ENCODE peak calls at places on chromosomes 3 and 15, in four cellular contexts. One of them, this sample, is unnamed.

GRCh38 chr15:45088801-45089711 is 24.9 kb downstream of the DUOX2 start:
- DNase-seq in K562: no peak
- DNase-seq in HepG2: peak
- DNase-seq in H1: no peak
- DNase-seq in this sample: no peak

GRCh38 chr3:114274929-114275328 is 18.9 kb upstream of the TIGIT start:
- DNase-seq in K562: no peak
- DNase-seq in HepG2: no peak
- DNase-seq in H1: no peak
- DNase-seq in this sample: no peak

GRCh38 chr3:104564045-104564643 is 802.6 kb upstream of the ALCAM start:
- DNase-seq in K562: peak
- DNase-seq in HepG2: peak
- DNase-seq in H1: no peak
- DNase-seq in this sample: peak

GRCh38 chr3:143956858-143957257 is 14.8 kb upstream of the DIPK2A start:
- DNase-seq in K562: no peak
- DNase-seq in HepG2: no peak
- DNase-seq in H1: no peak
- DNase-seq in this sample: no peak

GRCh38 chr3:72655758-72656157 is 192.5 kb downstream of the SHQ1 start:
- DNase-seq in K562: peak
- DNase-seq in HepG2: no peak
- DNase-seq in H1: peak
- DNase-seq in this sample: no peak

GRCh38 chr3:111861396-111861795 is 2.3 kb downstream of the PHLDB2 start:
- DNase-seq in K562: no peak
- DNase-seq in HepG2: no peak
- DNase-seq in H1: no peak
- DNase-seq in this sample: no peak

GRCh38 chr3:70726966-70727365 is 414.5 kb upstream of the MDFIC2 start:
- DNase-seq in K562: no peak
- DNase-seq in HepG2: no peak
- DNase-seq in H1: no peak
- DNase-seq in this sample: no peak

GRCh38 chr3:151330899-151331298 is 1.6 kb upstream of the P2RY13 start:
- DNase-seq in K562: no peak
- DNase-seq in HepG2: no peak
- DNase-seq in H1: no peak
- DNase-seq in this sample: no peak

GRCh38 chr15:33194704-33195261 is at the start of gene FMN1:
- DNase-seq in K562: peak
- DNase-seq in HepG2: no peak
- DNase-seq in H1: peak
- DNase-seq in this sample: peak

GRCh38 chr3:50204804-50205718 is at the start of gene SLC38A3:
- DNase-seq in K562: peak
- DNase-seq in HepG2: no peak
- DNase-seq in H1: no peak
- DNase-seq in this sample: no peak

DNA sequence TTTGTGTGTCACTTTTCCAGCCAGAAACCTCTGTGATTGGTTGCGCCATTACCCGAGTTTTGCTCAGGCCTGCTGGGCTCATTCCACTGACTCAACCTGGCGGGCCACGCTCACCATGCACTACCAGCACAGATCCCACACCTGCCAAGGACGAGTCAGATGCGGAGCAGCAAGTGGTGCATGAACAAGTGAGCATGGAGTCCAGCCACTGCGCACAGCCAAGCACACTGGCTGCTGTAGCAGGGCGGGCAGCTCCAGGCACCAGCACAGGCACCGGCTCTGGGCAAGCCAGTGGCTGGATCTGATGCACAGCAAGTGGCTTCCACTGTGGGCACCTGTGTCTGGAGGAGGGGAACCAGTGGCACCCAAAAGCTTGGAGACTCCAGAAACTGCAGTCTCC is 110.4 kb downstream of the CBLB start:
- DNase-seq in K562: no peak
- DNase-seq in HepG2: no peak
- DNase-seq in H1: no peak
- DNase-seq in this sample: no peak
- TF ChIP-seq KDM1A in K562: no peak
- TF ChIP-seq KDM1A in HepG2: no peak
- TF ChIP-seq KDM1A in H1: no peak
- TF ChIP-seq KDM1A in this sample: no peak

DNA sequence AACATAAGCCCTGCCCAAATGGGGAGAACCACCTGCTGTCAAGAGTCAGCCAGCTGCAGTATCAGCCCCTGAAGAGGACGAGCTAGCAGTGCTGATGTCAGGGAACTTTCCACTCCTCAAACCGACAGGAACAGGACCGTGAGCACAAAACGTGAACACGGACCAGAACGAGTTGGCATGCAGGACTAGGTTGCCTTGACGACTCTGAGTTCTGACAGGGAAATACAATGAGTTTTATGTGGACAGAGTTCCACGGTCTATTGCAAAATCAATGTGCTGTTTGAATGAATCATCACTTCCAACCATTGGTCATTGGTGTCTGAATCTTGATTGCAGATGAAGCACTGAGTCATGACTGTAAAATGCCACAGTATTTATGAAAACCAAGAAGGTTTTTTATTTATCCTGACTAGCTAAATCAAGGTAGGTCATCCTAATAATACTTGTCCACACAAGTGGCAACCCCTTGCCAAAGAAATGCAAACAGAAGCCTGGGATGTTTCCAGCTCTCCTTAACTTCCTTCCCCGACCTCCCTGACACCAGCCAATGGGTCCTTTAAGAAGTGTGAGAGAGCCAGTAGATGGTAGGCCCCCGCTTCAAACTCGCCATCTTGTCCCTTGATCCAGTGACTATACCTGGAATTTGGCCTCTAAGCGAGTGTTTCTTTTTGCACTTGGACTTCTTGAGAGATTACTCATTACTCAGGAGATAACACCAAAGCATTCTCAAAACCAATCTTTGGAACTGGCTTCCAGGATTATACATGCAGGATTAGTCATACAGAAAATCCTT is 119.6 kb downstream of the ASB7 start:
- DNase-seq in K562: no peak
- DNase-seq in HepG2: peak
- DNase-seq in H1: no peak
- DNase-seq in this sample: peak
- TF ChIP-seq RNF2 in K562: no peak
- TF ChIP-seq RNF2 in HepG2: no peak
- TF ChIP-seq RNF2 in H1: no peak
- TF ChIP-seq RNF2 in this sample: no peak

GRCh38 chr3:186932281-186933181 is 2.2 kb downstream of the ST6GAL1 start:
- DNase-seq in K562: peak
- DNase-seq in HepG2: no peak
- DNase-seq in H1: no peak
- DNase-seq in this sample: no peak
- TF ChIP-seq KDM1A in K562: no peak
- TF ChIP-seq KDM1A in HepG2: no peak
- TF ChIP-seq KDM1A in H1: no peak
- TF ChIP-seq KDM1A in this sample: no peak

DNA sequence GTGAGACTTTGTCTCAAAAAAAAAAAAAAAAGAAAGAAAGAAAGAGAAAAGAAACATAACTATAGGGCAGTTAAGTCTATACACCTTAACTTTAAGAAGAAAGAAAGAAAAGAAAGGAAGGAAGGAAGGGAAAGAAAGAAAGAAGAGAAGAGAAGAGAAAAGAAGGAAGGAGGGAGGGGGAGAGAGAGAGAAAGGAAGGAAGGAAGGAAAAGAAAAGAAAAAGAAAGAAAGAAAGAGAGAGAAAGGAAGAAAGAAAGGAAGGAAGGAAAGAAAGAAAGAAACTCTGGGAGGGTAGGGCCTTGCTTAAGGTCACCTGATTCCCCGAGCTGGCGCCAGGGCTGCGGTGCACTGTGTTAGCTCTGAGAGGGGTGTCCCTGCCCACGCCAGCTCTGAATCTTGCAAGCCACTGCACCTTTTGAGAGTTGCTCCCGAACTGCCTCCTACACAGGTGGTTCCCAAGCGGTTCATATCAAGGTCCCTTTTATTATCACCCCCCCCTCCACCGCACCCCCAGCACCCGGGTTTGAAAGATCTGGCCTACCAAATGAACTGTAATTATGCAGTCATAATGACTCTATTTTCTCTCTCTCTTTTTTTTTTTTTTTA is 39.2 kb upstream of the VPS8 start:
- DNase-seq in K562: no peak
- DNase-seq in HepG2: no peak
- DNase-seq in H1: no peak
- DNase-seq in this sample: no peak
- TF ChIP-seq RNF2 in K562: no peak
- TF ChIP-seq RNF2 in HepG2: no peak
- TF ChIP-seq RNF2 in H1: no peak
- TF ChIP-seq RNF2 in this sample: no peak

DNA sequence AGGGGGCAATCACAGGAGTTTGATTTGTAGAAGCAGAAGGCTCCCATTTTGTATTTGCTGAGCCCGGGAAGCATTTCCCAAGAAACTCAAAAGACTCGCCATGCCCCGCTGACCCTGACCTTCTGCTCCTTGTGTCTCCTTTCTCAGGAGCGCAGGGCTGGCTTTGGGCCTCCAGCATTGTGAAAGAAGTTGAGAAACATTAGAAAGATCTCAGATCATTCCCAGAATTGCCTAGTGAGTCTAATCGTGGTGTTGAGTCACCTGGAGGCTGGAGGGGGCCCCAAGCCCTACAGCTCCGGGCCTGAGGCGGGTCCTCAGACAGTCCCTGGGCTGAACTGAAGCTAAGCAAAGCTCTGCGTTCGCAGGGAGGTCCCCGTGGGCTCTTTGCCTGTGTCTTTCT is 10.9 kb upstream of the PIGZ start:
- DNase-seq in K562: no peak
- DNase-seq in HepG2: no peak
- DNase-seq in H1: no peak
- DNase-seq in this sample: no peak
- TF ChIP-seq KDM1A in K562: no peak
- TF ChIP-seq KDM1A in HepG2: no peak
- TF ChIP-seq KDM1A in H1: no peak
- TF ChIP-seq KDM1A in this sample: no peak

GRCh38 chr3:194691481-194692281 is 6.0 kb downstream of the FAM43A start:
- DNase-seq in K562: no peak
- DNase-seq in HepG2: no peak
- DNase-seq in H1: no peak
- DNase-seq in this sample: no peak
- TF ChIP-seq RNF2 in K562: no peak
- TF ChIP-seq RNF2 in HepG2: no peak
- TF ChIP-seq RNF2 in H1: no peak
- TF ChIP-seq RNF2 in this sample: no peak

GRCh38 chr3:126678691-126679317 is 23.9 kb upstream of the TXNRD3 start:
- DNase-seq in K562: no peak
- DNase-seq in HepG2: no peak
- DNase-seq in H1: no peak
- DNase-seq in this sample: no peak
- TF ChIP-seq KDM1A in K562: no peak
- TF ChIP-seq KDM1A in HepG2: no peak
- TF ChIP-seq KDM1A in H1: no peak
- TF ChIP-seq KDM1A in this sample: no peak

GRCh38 chr3:40386213-40386612 is 771 bp upstream of the ENTPD3 start:
- DNase-seq in K562: no peak
- DNase-seq in HepG2: no peak
- DNase-seq in H1: no peak
- DNase-seq in this sample: no peak

GRCh38 chr3:40381904-40382616 is 4.9 kb upstream of the ENTPD3 start:
- DNase-seq in K562: no peak
- DNase-seq in HepG2: no peak
- DNase-seq in H1: no peak
- DNase-seq in this sample: no peak

GRCh38 chr3:40387895-40388254 is 891 bp downstream of the ENTPD3 start:
- DNase-seq in K562: no peak
- DNase-seq in HepG2: no peak
- DNase-seq in H1: no peak
- DNase-seq in this sample: no peak

GRCh38 chr3:40382617-40382979 is 4.4 kb upstream of the ENTPD3 start:
- DNase-seq in K562: peak
- DNase-seq in HepG2: peak
- DNase-seq in H1: no peak
- DNase-seq in this sample: no peak

DNA sequence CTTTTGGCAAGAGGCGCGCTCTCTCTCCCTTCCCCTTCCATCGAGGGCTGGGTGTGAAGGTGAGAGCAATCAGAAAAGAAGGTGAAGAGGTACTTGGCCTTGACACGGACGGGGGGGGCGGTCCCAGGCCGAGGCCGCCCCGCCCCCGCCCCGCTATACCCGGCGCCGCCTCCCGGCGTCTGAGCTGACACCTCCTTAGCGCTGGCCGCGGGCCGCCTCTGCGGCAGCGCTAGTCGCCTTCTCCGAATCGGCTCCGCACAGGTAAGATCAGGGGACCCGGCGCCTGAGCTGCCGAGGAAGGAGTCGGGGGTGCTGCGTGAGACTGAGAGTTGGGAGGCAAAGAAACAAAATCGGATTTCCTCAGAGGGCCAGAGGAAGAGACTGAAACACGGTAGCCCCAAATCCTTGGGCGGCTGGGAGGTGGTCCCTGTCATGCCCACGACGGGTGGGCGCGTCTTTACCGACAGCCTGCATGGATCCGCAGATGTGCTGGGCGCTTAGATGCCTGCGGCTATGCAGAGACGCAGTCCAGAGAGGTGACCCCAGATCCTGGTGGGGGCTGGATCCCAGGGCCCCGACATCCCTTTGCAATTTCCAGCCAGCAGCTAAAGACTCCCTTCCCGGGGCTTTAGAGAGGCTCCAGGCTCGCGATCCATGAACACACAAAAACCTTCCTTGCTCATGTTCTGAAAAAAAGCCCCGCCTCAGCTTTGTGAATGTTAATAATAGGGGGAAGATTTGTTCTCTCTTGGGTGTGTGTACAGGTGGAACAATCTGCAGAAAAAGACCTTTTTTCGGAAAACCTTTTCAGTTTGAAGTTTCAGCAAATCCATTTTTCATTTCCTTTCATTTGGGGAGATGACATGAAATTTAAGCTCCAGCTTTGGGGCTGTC is at the start of gene ENTPD3:
- DNase-seq in K562: peak
- DNase-seq in HepG2: no peak
- DNase-seq in H1: peak
- DNase-seq in this sample: no peak
- TF ChIP-seq RNF2 in K562: no peak
- TF ChIP-seq RNF2 in HepG2: no peak
- TF ChIP-seq RNF2 in H1: no peak
- TF ChIP-seq RNF2 in this sample: no peak

GRCh38 chr15:43266386-43266785 is 342 bp downstream of the TGM5 start:
- DNase-seq in K562: no peak
- DNase-seq in HepG2: no peak
- DNase-seq in H1: no peak
- DNase-seq in this sample: no peak

GRCh38 chr15:43267439-43267838 is 711 bp upstream of the TGM5 start:
- DNase-seq in K562: no peak
- DNase-seq in HepG2: no peak
- DNase-seq in H1: no peak
- DNase-seq in this sample: no peak

GRCh38 chr15:43270113-43270665 is 3.5 kb upstream of the TGM5 start:
- DNase-seq in K562: no peak
- DNase-seq in HepG2: no peak
- DNase-seq in H1: no peak
- DNase-seq in this sample: no peak

GRCh38 chr15:43266834-43267233 is at the start of gene TGM5:
- DNase-seq in K562: no peak
- DNase-seq in HepG2: no peak
- DNase-seq in H1: no peak
- DNase-seq in this sample: no peak

GRCh38 chr15:43268111-43269105 is 1.7 kb upstream of the TGM5 start:
- DNase-seq in K562: no peak
- DNase-seq in HepG2: peak
- DNase-seq in H1: no peak
- DNase-seq in this sample: no peak
- TF ChIP-seq KDM1A in K562: no peak
- TF ChIP-seq KDM1A in HepG2: no peak
- TF ChIP-seq KDM1A in H1: no peak
- TF ChIP-seq KDM1A in this sample: no peak